ENCODE peak calls at places on chromosomes 4 and X, in four cellular contexts. U is lower lobe of right lung, C is glutamatergic neuron, S is dorsolateral prefrontal cortex. Q is an unnamed sample.

GRCh38 chrX:1422135-1422465 is 30.2 kb upstream of the SLC25A6 start:
- DNase-seq in U (peak; percentile 2), C (no peak), S (no peak), Q (no peak)

GRCh38 chr4:30776921-30777415 is 56.8 kb downstream of the PCDH7 start:
- DNase-seq in C (no peak), U (no peak), S (no peak), Q (no peak)

GRCh38 chr4:41146196-41146595 is 68.1 kb downstream of the APBB2 start:
- DNase-seq in S (no peak), U (no peak), C (no peak), Q (no peak)

GRCh38 chr4:157655101-157655818 is 434.7 kb downstream of the GRIA2 start:
- DNase-seq in S (no peak), C (no peak), U (no peak), Q (no peak)

GRCh38 chrX:17500145-17500579 is 125.2 kb downstream of the NHS start:
- DNase-seq in C (no peak), S (no peak), U (no peak), Q (no peak)

GRCh38 chr4:169869487-169869886 is 111.7 kb upstream of the HPF1 start:
- DNase-seq in S (no peak), U (no peak), C (no peak), Q (no peak)

GRCh38 chr4:87188063-87188462 is 32.4 kb downstream of the KLHL8 start:
- DNase-seq in U (no peak), S (no peak), C (no peak), Q (no peak)

GRCh38 chr4:106806158-106806797 is 229.8 kb downstream of the DKK2 start:
- DNase-seq in U (no peak), C (no peak), S (no peak), Q (no peak)

GRCh38 chrX:108541286-108541685 is 101.6 kb downstream of the COL4A5 start:
- DNase-seq in S (no peak), U (no peak), C (no peak), Q (no peak)

GRCh38 chrX:72554448-72555140 is 18.0 kb downstream of the HDAC8 start:
- DNase-seq in S (no peak), C (peak; percentile 32), U (no peak), Q (no peak)

GRCh38 chrX:17774053-17774452 is 36.8 kb downstream of the SCML1 start:
- DNase-seq in S (no peak), U (no peak), C (no peak), Q (no peak)

GRCh38 chr4:184263910-184264732 is 46.4 kb upstream of the ENPP6 start:
- DNase-seq in S (peak; percentile 94), U (peak; percentile 95), C (peak; percentile 95), Q (peak; percentile 96)

GRCh38 chrX:56564182-56564885 is 907 bp downstream of the UBQLN2 start:
- DNase-seq in S (no peak), U (no peak), C (peak; percentile 20), Q (no peak)

GRCh38 chrX:37871626-37872302 is 24.4 kb upstream of the DYNLT3 start:
- DNase-seq in C (no peak), U (no peak), S (no peak), Q (no peak)

GRCh38 chr4:22435652-22436051 is 80.2 kb downstream of the ADGRA3 start:
- DNase-seq in S (no peak), U (no peak), C (no peak), Q (no peak)
- TF ChIP-seq CTCF in S (no peak), U (no peak), C (no peak), Q (no peak)

GRCh38 chr4:37232315-37232714 is 12.2 kb upstream of the NWD2 start:
- DNase-seq in U (no peak), S (no peak), C (no peak), Q (no peak)

GRCh38 chr4:37241646-37242045 is 2.9 kb upstream of the NWD2 start:
- DNase-seq in U (no peak), S (no peak), C (no peak), Q (no peak)

GRCh38 chr4:37236165-37236564 is 8.4 kb upstream of the NWD2 start:
- DNase-seq in C (no peak), S (no peak), U (no peak), Q (no peak)
- TF ChIP-seq CTCF in C (no peak), S (no peak), U (no peak), Q (no peak)

DNA sequence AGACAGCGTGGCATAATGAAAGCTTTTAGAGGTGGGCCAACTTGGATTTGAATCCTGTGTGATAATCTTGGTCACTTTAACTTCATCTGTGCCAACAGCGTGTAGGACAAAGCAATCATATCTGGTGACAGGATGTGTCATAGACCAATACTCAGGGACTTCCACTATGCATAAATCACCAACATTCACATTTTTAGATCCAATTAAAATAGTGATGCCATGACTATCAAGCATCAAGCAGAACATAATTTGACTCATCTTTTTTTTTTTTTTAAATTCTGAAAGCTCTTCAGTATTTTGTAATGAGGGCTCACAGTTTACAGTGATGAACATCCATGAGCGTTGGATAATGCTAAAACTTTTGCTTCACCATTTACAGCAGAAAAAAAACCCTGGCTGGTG is 27.3 kb upstream of the RAPGEF2 start:
- DNase-seq in U (no peak), S (no peak), C (no peak), Q (no peak)
- TF ChIP-seq CTCF in U (no peak), S (no peak), C (no peak), Q (no peak)

DNA sequence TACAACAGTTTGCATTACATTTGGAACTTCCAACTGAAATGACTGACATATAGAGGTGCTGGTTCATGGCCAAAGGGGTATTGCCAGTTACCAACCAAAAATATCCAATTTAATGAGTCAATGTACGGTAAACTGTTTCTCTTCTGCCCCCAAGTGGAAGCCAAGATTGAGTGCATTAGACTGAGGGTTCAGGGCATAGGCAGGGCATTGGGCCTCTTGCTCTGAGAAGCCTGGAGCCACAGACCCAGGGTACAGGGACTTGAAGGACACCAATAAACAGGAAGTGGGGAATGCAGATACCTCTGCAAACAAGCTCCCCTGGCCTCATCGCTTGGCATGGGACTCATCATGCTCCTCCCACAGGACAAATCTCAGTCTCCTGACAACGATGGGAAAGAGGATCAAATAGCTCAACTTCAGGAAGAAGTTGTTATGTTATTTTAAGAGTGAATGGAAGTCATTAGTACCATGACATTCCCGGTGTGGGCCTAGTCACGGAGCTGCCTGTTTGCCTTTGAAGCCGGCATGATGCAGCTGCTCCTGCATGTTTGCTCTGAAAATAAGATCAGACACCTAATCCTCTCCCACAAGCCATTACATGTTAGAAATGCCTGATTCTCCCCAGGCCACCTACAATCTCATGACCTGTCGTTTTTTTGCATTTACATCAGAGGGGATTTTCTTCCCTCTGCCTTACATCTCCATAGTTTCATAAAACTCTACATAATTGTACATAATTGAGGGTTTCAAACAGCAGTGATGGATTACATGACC is 224.2 kb downstream of the RCHY1 start:
- DNase-seq in C (peak; percentile 17), U (no peak), S (no peak), Q (no peak)
- TF ChIP-seq CTCF in C (peak; percentile 20), U (peak; percentile 35), S (peak; percentile 17), Q (peak; percentile 48)